ENCODE peak calls at places on chromosomes 3 and 15, in four cellular contexts. Y is breast epithelium, C is K562, Q is A549. I is an unnamed sample.

GRCh38 chr3:58271901-58272501 is 34.0 kb upstream of the RPP14 start:
- DNase-seq in C (no peak), Y (no peak), Q (peak), I (peak)

GRCh38 chr3:70506775-70507174 is 194.3 kb upstream of the MDFIC2 start:
- DNase-seq in Y (no peak), C (no peak), Q (no peak), I (no peak)

GRCh38 chr15:51183076-51183475 is 88.4 kb upstream of the TNFAIP8L3 start:
- DNase-seq in Q (no peak), Y (no peak), C (no peak), I (no peak)

GRCh38 chr15:29674661-29675533 is 147.4 kb downstream of the TJP1 start:
- DNase-seq in C (peak), Q (peak), Y (no peak), I (peak)

GRCh38 chr3:16884084-16884747 is 539 bp upstream of the PLCL2 start:
- DNase-seq in C (peak), Q (peak), Y (no peak), I (no peak)

GRCh38 chr15:33857726-33858125 is 110.6 kb upstream of the CHRM5 start:
- DNase-seq in Q (no peak), C (no peak), Y (no peak), I (no peak)

GRCh38 chr3:12545473-12545791 is at the start of gene MKRN2OS:
- DNase-seq in Y (peak), Q (no peak), C (no peak), I (no peak)

GRCh38 chr3:197103766-197104165 is 74.1 kb upstream of the MELTF start:
- DNase-seq in Y (no peak), C (no peak), Q (no peak), I (no peak)

GRCh38 chr3:61561374-61562041 is at the start of gene PTPRG:
- DNase-seq in Q (peak), Y (peak), C (no peak), I (peak)

GRCh38 chr3:28328188-28329151 is 20.1 kb upstream of the ZCWPW2 start:
- DNase-seq in C (peak), Y (no peak), Q (peak), I (no peak)

GRCh38 chr3:27939940-27940339 is 217.8 kb upstream of the EOMES start:
- DNase-seq in Y (no peak), Q (no peak), C (no peak), I (peak)

GRCh38 chr3:124850212-124850611 is 37.0 kb downstream of the ITGB5 start:
- DNase-seq in Q (no peak), Y (no peak), C (no peak), I (no peak)

GRCh38 chr3:100266531-100266930 is 5.7 kb downstream of the TBC1D23 start:
- DNase-seq in C (no peak), Q (no peak), Y (no peak), I (no peak)

GRCh38 chr15:93029613-93030429 is 59.2 kb downstream of the RGMA start:
- DNase-seq in Y (peak), C (no peak), Q (no peak), I (no peak)

GRCh38 chr3:9747267-9747666 is 2.5 kb upstream of the OGG1 start:
- DNase-seq in Q (no peak), C (no peak), Y (no peak), I (peak)

GRCh38 chr3:77599948-77600347 is 560.0 kb downstream of the ROBO2 start:
- DNase-seq in C (no peak), Y (no peak), Q (no peak), I (no peak)

GRCh38 chr15:84968301-84968700 is 13.4 kb upstream of the PDE8A start:
- DNase-seq in Q (no peak), C (no peak), Y (no peak), I (no peak)

GRCh38 chr3:128215800-128216495 is 62.7 kb downstream of the EEFSEC start:
- DNase-seq in C (no peak), Y (no peak), Q (no peak), I (no peak)

GRCh38 chr15:85615930-85616329 is 178.8 kb downstream of the KLHL25 start:
- DNase-seq in Y (no peak), C (no peak), Q (peak), I (no peak)

GRCh38 chr15:78461171-78461881 is 23.3 kb downstream of the IREB2 start:
- DNase-seq in C (no peak), Y (no peak), Q (no peak), I (no peak)

GRCh38 chr3:71701251-71701650 is 24.0 kb downstream of the EIF4E3 start:
- DNase-seq in Y (no peak), C (no peak), Q (no peak), I (no peak)

GRCh38 chr3:72123908-72124441 is 339.0 kb upstream of the PROK2 start:
- DNase-seq in C (no peak), Y (peak), Q (peak), I (peak)

GRCh38 chr15:57586661-57587404 is 4.9 kb upstream of the MYZAP start:
- DNase-seq in C (no peak), Y (no peak), Q (no peak), I (no peak)

GRCh38 chr15:86229306-86229705 is 149.6 kb downstream of the AGBL1 start:
- DNase-seq in Y (no peak), Q (no peak), C (no peak), I (no peak)

GRCh38 chr3:171375704-171376103 is 84.5 kb downstream of the TNIK start:
- DNase-seq in Q (no peak), C (no peak), Y (no peak), I (no peak)

GRCh38 chr3:182979103-182979697 is 1.1 kb downstream of the DCUN1D1 start:
- DNase-seq in Y (no peak), C (no peak), Q (no peak), I (no peak)

GRCh38 chr15:96035091-96035490 is 295.4 kb upstream of the NR2F2 start:
- DNase-seq in Q (no peak), C (no peak), Y (no peak), I (no peak)

GRCh38 chr3:131142580-131142979 is 115.9 kb downstream of the NEK11 start:
- DNase-seq in Y (no peak), C (no peak), Q (no peak), I (no peak)

GRCh38 chr15:51298656-51299055 is 39.7 kb downstream of the CYP19A1 start:
- DNase-seq in Y (no peak), C (no peak), Q (no peak), I (no peak)

GRCh38 chr3:30162579-30162978 is 443.8 kb upstream of the TGFBR2 start:
- DNase-seq in C (no peak), Q (no peak), Y (no peak), I (peak)

GRCh38 chr3:123521179-123521969 is 63.5 kb downstream of the HACD2 start:
- DNase-seq in C (no peak), Y (no peak), Q (no peak), I (no peak)

GRCh38 chr15:91291673-91292072 is 191.6 kb downstream of the SV2B start:
- DNase-seq in Q (peak), Y (no peak), C (peak), I (no peak)

GRCh38 chr3:29922990-29923746 is 642.3 kb downstream of the RBMS3 start:
- DNase-seq in Y (no peak), C (no peak), Q (peak), I (peak)

GRCh38 chr15:77630064-77630463 is 2.6 kb downstream of the LINGO1 start:
- DNase-seq in Q (no peak), C (no peak), Y (no peak), I (no peak)

GRCh38 chr15:94673801-94674200 is 442.4 kb downstream of the MCTP2 start:
- DNase-seq in Q (no peak), Y (no peak), C (no peak), I (no peak)

GRCh38 chr3:5568451-5568850 is 380.9 kb downstream of the EDEM1 start:
- DNase-seq in Q (peak), Y (no peak), C (no peak), I (no peak)

GRCh38 chr3:5205165-5205941 is 17.8 kb downstream of the EDEM1 start:
- DNase-seq in C (no peak), Y (no peak), Q (no peak), I (no peak)

DNA sequence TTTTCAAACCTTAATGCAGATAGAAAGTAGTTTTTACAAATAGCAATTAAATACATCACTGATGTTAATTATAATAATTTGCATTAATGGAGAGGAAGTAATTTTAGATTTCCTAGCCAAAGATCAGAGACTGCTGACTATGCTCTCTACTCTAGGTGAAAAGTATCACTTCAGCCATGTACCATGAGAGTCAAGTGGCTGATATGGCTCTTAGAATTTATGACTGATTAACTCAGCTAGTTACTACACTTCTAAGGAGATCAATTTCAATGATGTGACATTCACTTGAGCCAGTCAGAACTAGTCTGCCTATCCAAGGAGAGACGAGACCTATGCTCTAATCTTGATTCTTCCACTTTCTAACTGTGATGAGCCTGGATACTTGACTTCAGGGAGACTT is 405.7 kb upstream of the RORA start:
- DNase-seq in Y (no peak), C (no peak), Q (no peak), I (no peak)
- TF ChIP-seq POLR2A in Y (no peak), C (no peak), Q (no peak), I (no peak)

GRCh38 chr3:51985971-51986947 is 2.9 kb downstream of the ACY1 start:
- DNase-seq in Y (no peak), C (no peak), Q (no peak), I (no peak)
- TF ChIP-seq POLR2A in Y (no peak), C (no peak), Q (no peak), I (no peak)

DNA sequence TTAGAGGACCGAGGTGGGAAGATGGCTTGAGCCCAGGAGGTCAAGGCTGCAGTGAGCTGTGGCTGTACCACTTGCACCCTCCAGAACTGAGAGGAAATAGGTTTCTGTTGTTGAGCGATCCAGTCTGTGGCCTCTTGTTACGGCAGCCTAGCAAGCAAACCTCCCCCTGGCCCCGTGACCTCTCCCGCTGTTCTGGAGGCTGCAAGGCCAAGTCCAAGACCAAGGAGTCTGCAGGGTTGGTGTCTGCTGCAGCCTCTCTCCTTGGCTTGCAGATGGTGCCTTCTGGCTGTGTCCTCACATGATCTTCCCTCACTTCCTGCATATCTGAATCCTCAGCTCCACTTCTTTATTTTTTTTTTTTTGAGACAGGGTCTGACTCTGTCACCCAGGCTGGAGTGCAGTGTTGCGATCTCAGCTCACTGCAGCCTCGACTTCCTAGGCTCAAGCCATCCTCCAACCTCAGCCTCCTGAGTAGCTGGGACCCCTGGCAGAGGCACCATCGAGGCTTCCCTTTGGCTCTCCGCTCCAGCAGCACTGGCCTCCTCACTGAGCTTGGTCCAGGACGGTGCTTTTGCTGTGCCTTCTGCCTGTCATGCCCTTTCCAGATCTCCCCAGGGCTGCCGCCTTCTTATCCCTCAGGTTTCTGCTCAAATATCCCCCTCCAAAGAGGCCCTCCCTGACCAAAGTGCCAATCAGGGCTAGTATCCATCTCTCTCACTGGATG is 18.0 kb upstream of the PLXND1 start:
- DNase-seq in Q (no peak), Y (no peak), C (no peak), I (no peak)
- TF ChIP-seq POLR2A in Q (no peak), Y (no peak), C (no peak), I (no peak)

GRCh38 chr3:186783731-186784515 is 546 bp downstream of the EIF4A2 start:
- DNase-seq in Q (peak), Y (peak), C (peak), I (peak)
- TF ChIP-seq POLR2A in Q (peak), Y (no peak), C (no peak), I (peak)

DNA sequence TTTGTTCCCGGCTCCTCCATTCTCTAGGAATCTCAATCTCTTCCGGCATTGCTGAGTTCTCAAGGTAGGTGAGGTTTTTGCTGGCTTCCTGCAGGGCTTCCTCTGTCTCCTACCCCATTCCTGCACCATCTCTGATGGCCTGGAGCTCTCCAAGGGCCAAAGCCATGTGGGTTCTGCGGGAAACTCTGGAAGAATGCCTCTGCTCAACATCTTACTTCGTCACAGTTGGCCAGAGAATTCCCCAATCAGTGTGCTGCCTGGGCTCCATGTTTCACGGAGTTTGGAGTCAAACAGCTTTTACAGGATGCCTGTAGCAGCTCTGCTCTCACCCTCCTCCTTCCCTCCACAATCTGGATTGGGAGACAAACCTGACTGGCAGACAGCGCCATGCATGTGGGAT is 253.9 kb upstream of the HES1 start:
- DNase-seq in C (no peak), Q (no peak), Y (no peak), I (no peak)
- TF ChIP-seq POLR2A in C (no peak), Q (no peak), Y (no peak), I (no peak)

DNA sequence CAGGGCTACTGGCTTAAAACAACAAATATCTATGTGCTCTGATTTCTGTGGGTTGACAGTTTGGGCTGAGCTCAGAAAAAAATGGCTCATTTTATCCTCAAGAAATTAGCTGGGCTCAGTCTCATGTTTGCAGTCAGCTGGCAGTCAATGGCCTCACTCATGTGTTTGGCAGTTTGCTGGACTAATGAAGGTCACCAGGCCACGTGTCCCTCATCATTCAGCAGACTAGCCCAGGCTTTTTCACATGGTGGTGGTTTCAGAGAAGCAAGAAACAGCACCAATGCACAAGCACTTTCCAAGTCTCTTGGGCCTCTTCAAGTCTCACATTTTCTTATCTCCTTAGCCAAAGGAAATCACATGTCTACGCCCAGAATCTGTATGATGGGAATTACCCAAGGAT is 478.3 kb upstream of the PPP2R3A start:
- DNase-seq in Q (no peak), Y (no peak), C (no peak), I (no peak)
- TF ChIP-seq POLR2A in Q (no peak), Y (no peak), C (no peak), I (no peak)